ENCODE peak calls at places on chromosome 10, in eight cellular contexts. One of them, this sample, is unnamed.

GRCh38 chr10:68604441-68604840 is 44.3 kb downstream of the TET1 start:
- DNase-seq in DND-41: no peak
- DNase-seq in AG10803: peak; percentile 19
- DNase-seq in CD8-positive, alpha-beta T cell: no peak
- DNase-seq in AG09309: no peak
- DNase-seq in GM23338: peak; percentile 21
- DNase-seq in kidney: no peak
- DNase-seq in upper lobe of right lung: no peak
- DNase-seq in this sample: no peak

GRCh38 chr10:61438141-61438984 is 14.8 kb downstream of the TMEM26 start:
- DNase-seq in AG10803: peak; percentile 8
- DNase-seq in DND-41: no peak
- DNase-seq in AG09309: peak; percentile 10
- DNase-seq in kidney: no peak
- DNase-seq in upper lobe of right lung: no peak
- DNase-seq in CD8-positive, alpha-beta T cell: no peak
- DNase-seq in GM23338: no peak
- DNase-seq in this sample: no peak

GRCh38 chr10:122997864-122998263 is 10.7 kb downstream of the IKZF5 start:
- DNase-seq in CD8-positive, alpha-beta T cell: no peak
- DNase-seq in GM23338: no peak
- DNase-seq in DND-41: no peak
- DNase-seq in upper lobe of right lung: no peak
- DNase-seq in AG09309: no peak
- DNase-seq in kidney: no peak
- DNase-seq in AG10803: no peak
- DNase-seq in this sample: no peak

GRCh38 chr10:110279062-110279986 is 25.4 kb downstream of the SMNDC1 start:
- DNase-seq in CD8-positive, alpha-beta T cell: no peak
- DNase-seq in DND-41: no peak
- DNase-seq in upper lobe of right lung: no peak
- DNase-seq in AG09309: peak; percentile 14
- DNase-seq in GM23338: peak; percentile 79
- DNase-seq in AG10803: peak; percentile 69
- DNase-seq in kidney: no peak
- DNase-seq in this sample: peak; percentile 31

GRCh38 chr10:130399425-130399950 is 263.3 kb downstream of the GLRX3 start:
- DNase-seq in CD8-positive, alpha-beta T cell: no peak
- DNase-seq in upper lobe of right lung: no peak
- DNase-seq in kidney: no peak
- DNase-seq in AG09309: no peak
- DNase-seq in DND-41: no peak
- DNase-seq in GM23338: no peak
- DNase-seq in AG10803: no peak
- DNase-seq in this sample: no peak

GRCh38 chr10:77925410-77925794 is 1.2 kb downstream of the DLG5 start:
- DNase-seq in AG09309: no peak
- DNase-seq in upper lobe of right lung: no peak
- DNase-seq in CD8-positive, alpha-beta T cell: no peak
- DNase-seq in DND-41: no peak
- DNase-seq in kidney: no peak
- DNase-seq in GM23338: peak; percentile 33
- DNase-seq in AG10803: peak; percentile 49
- DNase-seq in this sample: no peak

GRCh38 chr10:114839901-114840300 is 18.3 kb downstream of the FHIP2A start:
- DNase-seq in kidney: no peak
- DNase-seq in DND-41: no peak
- DNase-seq in upper lobe of right lung: no peak
- DNase-seq in AG10803: no peak
- DNase-seq in CD8-positive, alpha-beta T cell: no peak
- DNase-seq in AG09309: no peak
- DNase-seq in GM23338: no peak
- DNase-seq in this sample: no peak

GRCh38 chr10:95531994-95532399 is 29.2 kb downstream of the SORBS1 start:
- DNase-seq in CD8-positive, alpha-beta T cell: no peak
- DNase-seq in upper lobe of right lung: no peak
- DNase-seq in GM23338: no peak
- DNase-seq in kidney: no peak
- DNase-seq in DND-41: no peak
- DNase-seq in AG10803: no peak
- DNase-seq in AG09309: no peak
- DNase-seq in this sample: no peak

GRCh38 chr10:35124540-35124939 is 2.1 kb upstream of the CREM start:
- DNase-seq in AG10803: no peak
- DNase-seq in kidney: no peak
- DNase-seq in upper lobe of right lung: no peak
- DNase-seq in DND-41: no peak
- DNase-seq in AG09309: no peak
- DNase-seq in CD8-positive, alpha-beta T cell: no peak
- DNase-seq in GM23338: no peak
- DNase-seq in this sample: no peak

GRCh38 chr10:122427280-122427679 is 27.2 kb upstream of the ARMS2 start:
- DNase-seq in DND-41: no peak
- DNase-seq in AG09309: no peak
- DNase-seq in AG10803: no peak
- DNase-seq in upper lobe of right lung: no peak
- DNase-seq in kidney: no peak
- DNase-seq in CD8-positive, alpha-beta T cell: no peak
- DNase-seq in GM23338: no peak
- DNase-seq in this sample: no peak

GRCh38 chr10:22250897-22251605 is 33.2 kb upstream of the EBLN1 start:
- DNase-seq in AG09309: no peak
- DNase-seq in DND-41: no peak
- DNase-seq in AG10803: no peak
- DNase-seq in upper lobe of right lung: no peak
- DNase-seq in GM23338: no peak
- DNase-seq in CD8-positive, alpha-beta T cell: no peak
- DNase-seq in kidney: no peak
- DNase-seq in this sample: no peak

GRCh38 chr10:7374795-7375194 is 36.0 kb downstream of the SFMBT2 start:
- DNase-seq in CD8-positive, alpha-beta T cell: no peak
- DNase-seq in AG10803: no peak
- DNase-seq in GM23338: no peak
- DNase-seq in kidney: no peak
- DNase-seq in AG09309: no peak
- DNase-seq in DND-41: no peak
- DNase-seq in upper lobe of right lung: no peak
- DNase-seq in this sample: no peak

GRCh38 chr10:3399756-3400155 is 227.2 kb upstream of the PITRM1 start:
- DNase-seq in AG09309: no peak
- DNase-seq in upper lobe of right lung: no peak
- DNase-seq in CD8-positive, alpha-beta T cell: peak; percentile 34
- DNase-seq in DND-41: no peak
- DNase-seq in AG10803: no peak
- DNase-seq in kidney: no peak
- DNase-seq in GM23338: no peak
- DNase-seq in this sample: no peak

GRCh38 chr10:118712930-118713634 is 41.7 kb downstream of the CACUL1 start:
- DNase-seq in upper lobe of right lung: no peak
- DNase-seq in DND-41: no peak
- DNase-seq in CD8-positive, alpha-beta T cell: no peak
- DNase-seq in kidney: no peak
- DNase-seq in GM23338: peak; percentile 74
- DNase-seq in AG09309: no peak
- DNase-seq in AG10803: no peak
- DNase-seq in this sample: no peak

GRCh38 chr10:126663328-126663727 is 7.2 kb downstream of the C10orf90 start:
- DNase-seq in AG09309: peak; percentile 90
- DNase-seq in CD8-positive, alpha-beta T cell: no peak
- DNase-seq in DND-41: no peak
- DNase-seq in GM23338: no peak
- DNase-seq in upper lobe of right lung: no peak
- DNase-seq in AG10803: peak; percentile 92
- DNase-seq in kidney: no peak
- DNase-seq in this sample: no peak

GRCh38 chr10:55629792-55630490 is 731.1 kb downstream of the ZWINT start:
- DNase-seq in CD8-positive, alpha-beta T cell: no peak
- DNase-seq in upper lobe of right lung: peak; percentile 64
- DNase-seq in AG10803: peak; percentile 21
- DNase-seq in kidney: peak; percentile 61
- DNase-seq in GM23338: peak; percentile 65
- DNase-seq in AG09309: no peak
- DNase-seq in DND-41: no peak
- DNase-seq in this sample: peak; percentile 53

GRCh38 chr10:55627526-55628170 is 733.4 kb downstream of the ZWINT start:
- DNase-seq in kidney: peak; percentile 50
- DNase-seq in CD8-positive, alpha-beta T cell: no peak
- DNase-seq in AG09309: no peak
- DNase-seq in upper lobe of right lung: peak; percentile 36
- DNase-seq in GM23338: peak; percentile 80
- DNase-seq in AG10803: no peak
- DNase-seq in DND-41: no peak
- DNase-seq in this sample: no peak

GRCh38 chr10:55631071-55631654 is 729.9 kb downstream of the ZWINT start:
- DNase-seq in upper lobe of right lung: peak; percentile 80
- DNase-seq in GM23338: peak; percentile 91
- DNase-seq in AG09309: no peak
- DNase-seq in kidney: peak; percentile 73
- DNase-seq in CD8-positive, alpha-beta T cell: no peak
- DNase-seq in DND-41: no peak
- DNase-seq in AG10803: peak; percentile 21
- DNase-seq in this sample: peak; percentile 38

GRCh38 chr10:55630491-55631056 is 730.5 kb downstream of the ZWINT start:
- DNase-seq in CD8-positive, alpha-beta T cell: no peak
- DNase-seq in upper lobe of right lung: peak; percentile 66
- DNase-seq in AG10803: no peak
- DNase-seq in DND-41: no peak
- DNase-seq in AG09309: no peak
- DNase-seq in kidney: peak; percentile 55
- DNase-seq in GM23338: peak; percentile 64
- DNase-seq in this sample: no peak

GRCh38 chr10:55628260-55628701 is 732.8 kb downstream of the ZWINT start:
- DNase-seq in AG09309: no peak
- DNase-seq in GM23338: peak; percentile 71
- DNase-seq in CD8-positive, alpha-beta T cell: no peak
- DNase-seq in AG10803: no peak
- DNase-seq in kidney: peak; percentile 54
- DNase-seq in upper lobe of right lung: peak; percentile 55
- DNase-seq in DND-41: no peak
- DNase-seq in this sample: no peak
- H3K4me3 ChIP-seq in AG09309: no peak overlapping the region
- H3K4me3 ChIP-seq in GM23338: no peak overlapping the region
- H3K4me3 ChIP-seq in CD8-positive, alpha-beta T cell: no peak overlapping the region
- H3K4me3 ChIP-seq in AG10803: no peak overlapping the region
- H3K4me3 ChIP-seq in kidney: no peak overlapping the region
- H3K4me3 ChIP-seq in upper lobe of right lung: no peak overlapping the region
- H3K4me3 ChIP-seq in DND-41: no peak overlapping the region
- H3K4me3 ChIP-seq in this sample: peak overlapping the region; percentile 63

GRCh38 chr10:103583871-103584215 is 90.3 kb downstream of the NEURL1 start:
- DNase-seq in kidney: no peak
- DNase-seq in GM23338: no peak
- DNase-seq in upper lobe of right lung: no peak
- DNase-seq in DND-41: no peak
- DNase-seq in AG10803: no peak
- DNase-seq in AG09309: no peak
- DNase-seq in CD8-positive, alpha-beta T cell: no peak
- DNase-seq in this sample: no peak
- H3K4me3 ChIP-seq in kidney: peak overlapping the region; percentile 8
- H3K4me3 ChIP-seq in GM23338: peak overlapping the region; percentile 47
- H3K4me3 ChIP-seq in upper lobe of right lung: peak overlapping the region; percentile 46
- H3K4me3 ChIP-seq in DND-41: no peak overlapping the region
- H3K4me3 ChIP-seq in AG10803: peak overlapping the region; percentile 55
- H3K4me3 ChIP-seq in AG09309: no peak overlapping the region
- H3K4me3 ChIP-seq in CD8-positive, alpha-beta T cell: peak overlapping the region; percentile 76
- H3K4me3 ChIP-seq in this sample: no peak overlapping the region

GRCh38 chr10:97183314-97183713 is 2.4 kb downstream of the SLIT1 start:
- DNase-seq in GM23338: no peak
- DNase-seq in AG10803: no peak
- DNase-seq in upper lobe of right lung: no peak
- DNase-seq in CD8-positive, alpha-beta T cell: no peak
- DNase-seq in kidney: no peak
- DNase-seq in DND-41: no peak
- DNase-seq in AG09309: no peak
- DNase-seq in this sample: no peak

GRCh38 chr10:97188234-97188847 is 2.6 kb upstream of the SLIT1 start:
- DNase-seq in AG09309: no peak
- DNase-seq in GM23338: no peak
- DNase-seq in kidney: no peak
- DNase-seq in DND-41: peak; percentile 58
- DNase-seq in upper lobe of right lung: peak; percentile 46
- DNase-seq in AG10803: no peak
- DNase-seq in CD8-positive, alpha-beta T cell: no peak
- DNase-seq in this sample: no peak

GRCh38 chr10:97186911-97187310 is 1.2 kb upstream of the SLIT1 start:
- DNase-seq in CD8-positive, alpha-beta T cell: no peak
- DNase-seq in AG10803: no peak
- DNase-seq in AG09309: no peak
- DNase-seq in kidney: peak; percentile 39
- DNase-seq in GM23338: no peak
- DNase-seq in DND-41: no peak
- DNase-seq in upper lobe of right lung: peak; percentile 56
- DNase-seq in this sample: no peak

GRCh38 chr10:97184971-97185325 is 811 bp downstream of the SLIT1 start:
- DNase-seq in GM23338: peak; percentile 49
- DNase-seq in DND-41: no peak
- DNase-seq in kidney: no peak
- DNase-seq in upper lobe of right lung: peak; percentile 58
- DNase-seq in AG10803: no peak
- DNase-seq in AG09309: no peak
- DNase-seq in CD8-positive, alpha-beta T cell: no peak
- DNase-seq in this sample: no peak

GRCh38 chr10:97185326-97186058 is at the start of gene SLIT1:
- DNase-seq in GM23338: peak; percentile 74
- DNase-seq in AG10803: no peak
- DNase-seq in upper lobe of right lung: peak; percentile 51
- DNase-seq in CD8-positive, alpha-beta T cell: no peak
- DNase-seq in DND-41: peak; percentile 38
- DNase-seq in AG09309: no peak
- DNase-seq in kidney: peak; percentile 72
- DNase-seq in this sample: no peak
- H3K4me3 ChIP-seq in GM23338: peak within 1 kb of the TSS; percentile 79
- H3K4me3 ChIP-seq in AG10803: no peak within 1 kb of the TSS
- H3K4me3 ChIP-seq in upper lobe of right lung: no peak within 1 kb of the TSS
- H3K4me3 ChIP-seq in CD8-positive, alpha-beta T cell: no peak within 1 kb of the TSS
- H3K4me3 ChIP-seq in DND-41: no peak within 1 kb of the TSS
- H3K4me3 ChIP-seq in AG09309: no peak within 1 kb of the TSS
- H3K4me3 ChIP-seq in kidney: no peak within 1 kb of the TSS
- H3K4me3 ChIP-seq in this sample: peak within 1 kb of the TSS; percentile 10

GRCh38 chr10:17867056-17867455 is 57.9 kb downstream of the MRC1 start:
- DNase-seq in upper lobe of right lung: no peak
- DNase-seq in AG09309: no peak
- DNase-seq in AG10803: no peak
- DNase-seq in kidney: no peak
- DNase-seq in CD8-positive, alpha-beta T cell: no peak
- DNase-seq in DND-41: no peak
- DNase-seq in GM23338: no peak
- DNase-seq in this sample: no peak

GRCh38 chr10:17877121-17877520 is 68.0 kb downstream of the MRC1 start:
- DNase-seq in kidney: no peak
- DNase-seq in AG09309: no peak
- DNase-seq in CD8-positive, alpha-beta T cell: no peak
- DNase-seq in AG10803: no peak
- DNase-seq in upper lobe of right lung: no peak
- DNase-seq in GM23338: no peak
- DNase-seq in DND-41: no peak
- DNase-seq in this sample: no peak

GRCh38 chr10:17873946-17874345 is 64.8 kb downstream of the MRC1 start:
- DNase-seq in GM23338: no peak
- DNase-seq in AG09309: no peak
- DNase-seq in kidney: no peak
- DNase-seq in DND-41: no peak
- DNase-seq in CD8-positive, alpha-beta T cell: no peak
- DNase-seq in upper lobe of right lung: no peak
- DNase-seq in AG10803: peak; percentile 22
- DNase-seq in this sample: no peak

GRCh38 chr10:17871036-17871435 is 61.9 kb downstream of the MRC1 start:
- DNase-seq in GM23338: no peak
- DNase-seq in AG10803: no peak
- DNase-seq in DND-41: no peak
- DNase-seq in CD8-positive, alpha-beta T cell: no peak
- DNase-seq in upper lobe of right lung: no peak
- DNase-seq in AG09309: no peak
- DNase-seq in kidney: no peak
- DNase-seq in this sample: no peak

GRCh38 chr10:17872191-17873091 is 63.3 kb downstream of the MRC1 start:
- DNase-seq in DND-41: peak; percentile 54
- DNase-seq in kidney: no peak
- DNase-seq in AG09309: no peak
- DNase-seq in upper lobe of right lung: no peak
- DNase-seq in AG10803: peak; percentile 27
- DNase-seq in CD8-positive, alpha-beta T cell: no peak
- DNase-seq in GM23338: peak; percentile 42
- DNase-seq in this sample: no peak
- H3K4me3 ChIP-seq in DND-41: no peak overlapping the region
- H3K4me3 ChIP-seq in kidney: no peak overlapping the region
- H3K4me3 ChIP-seq in AG09309: no peak overlapping the region
- H3K4me3 ChIP-seq in upper lobe of right lung: no peak overlapping the region
- H3K4me3 ChIP-seq in AG10803: no peak overlapping the region
- H3K4me3 ChIP-seq in CD8-positive, alpha-beta T cell: no peak overlapping the region
- H3K4me3 ChIP-seq in GM23338: no peak overlapping the region
- H3K4me3 ChIP-seq in this sample: no peak overlapping the region

This sample was measured in retinal pigment epithelial cell.